ENCODE peak calls at places on chromosomes 11 and 22, in ten cellular contexts. W is ovary, F is lower leg skin, C is GM06990, U is nephron progenitor cell, S is A549, J is bronchial epithelial cell, V is cardiac muscle cell, X is prostate gland, G is foreskin keratinocyte. Y is an unnamed sample.

GRCh38 chr11:88359529-88359928 is 22.0 kb upstream of the CTSC start:
- DNase-seq in X (no peak), G (no peak), U (no peak), V (no peak), W (no peak), C (peak; percentile 53), J (no peak), S (no peak), F (no peak), Y (no peak)

GRCh38 chr11:10409207-10409661 is 45.8 kb upstream of the AMPD3 start:
- DNase-seq in G (no peak), V (no peak), X (no peak), J (no peak), F (no peak), C (no peak), U (no peak), S (no peak), W (no peak), Y (no peak)

GRCh38 chr11:17610402-17610894 is 63.4 kb downstream of the OTOG start:
- DNase-seq in F (no peak), J (no peak), V (no peak), W (no peak), U (no peak), C (no peak), X (no peak), S (no peak), G (no peak), Y (no peak)

GRCh38 chr11:119906376-119906775 is 177.4 kb upstream of the NECTIN1 start:
- DNase-seq in G (no peak), J (no peak), F (no peak), X (no peak), V (no peak), C (no peak), W (no peak), U (no peak), S (no peak), Y (no peak)

GRCh38 chr11:47393163-47394049 is 15.0 kb upstream of the SLC39A13 start:
- DNase-seq in U (no peak), G (no peak), J (no peak), X (no peak), F (peak; percentile 18), C (no peak), S (no peak), V (peak; percentile 35), W (peak; percentile 16), Y (no peak)

GRCh38 chr11:47105974-47106373 is 70.7 kb downstream of the ARFGAP2 start:
- DNase-seq in W (no peak), J (no peak), U (no peak), F (no peak), G (no peak), V (no peak), C (no peak), X (no peak), S (no peak), Y (no peak)

GRCh38 chr11:130721736-130722135 is 194.5 kb downstream of the SNX19 start:
- DNase-seq in U (no peak), G (peak; percentile 60), W (no peak), F (no peak), V (no peak), X (no peak), S (no peak), J (peak; percentile 87), C (no peak), Y (no peak)

GRCh38 chr11:111937859-111938258 is 716 bp downstream of the DIXDC1 start:
- DNase-seq in V (no peak), W (no peak), C (no peak), J (no peak), F (no peak), S (no peak), G (no peak), U (peak; percentile 18), X (no peak), Y (no peak)

GRCh38 chr11:114684636-114685035 is 6.3 kb downstream of the NXPE2 start:
- DNase-seq in U (no peak), V (no peak), F (no peak), X (no peak), G (no peak), J (peak; percentile 10), W (no peak), C (no peak), S (no peak), Y (no peak)

GRCh38 chr22:50627452-50627913 is 469 bp downstream of the ARSA start:
- DNase-seq in G (no peak), C (no peak), S (no peak), U (peak; percentile 53), F (no peak), W (no peak), J (no peak), V (peak; percentile 40), X (no peak), Y (no peak)

GRCh38 chr11:28110839-28111235 is 2.6 kb downstream of the METTL15 start:
- DNase-seq in S (no peak), G (no peak), W (no peak), U (no peak), X (no peak), V (no peak), F (no peak), J (peak; percentile 38), C (no peak), Y (no peak)

GRCh38 chr11:41003339-41003992 is 456.0 kb downstream of the LRRC4C start:
- DNase-seq in F (no peak), C (no peak), J (peak; percentile 42), S (no peak), V (no peak), W (no peak), G (peak; percentile 73), U (no peak), X (no peak), Y (no peak)

GRCh38 chr22:42581762-42582716 is 28.3 kb downstream of the SERHL2 start:
- DNase-seq in F (peak; percentile 66), X (peak; percentile 74), J (peak; percentile 51), S (peak; percentile 51), V (peak; percentile 90), W (peak; percentile 84), C (peak; percentile 83), U (peak; percentile 87), G (peak; percentile 42), Y (no peak)

GRCh38 chr11:61632096-61632495 is 48.1 kb upstream of the DAGLA start:
- DNase-seq in F (no peak), G (no peak), C (no peak), W (no peak), J (no peak), S (no peak), U (peak; percentile 51), X (no peak), V (no peak), Y (no peak)

GRCh38 chr22:46366801-46367706 is 31.5 kb downstream of the TRMU start:
- DNase-seq in V (no peak), J (no peak), X (no peak), F (no peak), U (no peak), C (no peak), S (no peak), W (no peak), G (no peak), Y (no peak)
- TF ChIP-seq CTCF in V (no peak), J (no peak), X (no peak), F (no peak), U (no peak), C (no peak), S (no peak), W (no peak), G (no peak), Y (no peak)

GRCh38 chr11:60482361-60482760 is 10.2 kb upstream of the MS4A12 start:
- DNase-seq in F (no peak), C (no peak), X (no peak), U (no peak), W (no peak), J (no peak), V (no peak), S (no peak), G (no peak), Y (no peak)

DNA sequence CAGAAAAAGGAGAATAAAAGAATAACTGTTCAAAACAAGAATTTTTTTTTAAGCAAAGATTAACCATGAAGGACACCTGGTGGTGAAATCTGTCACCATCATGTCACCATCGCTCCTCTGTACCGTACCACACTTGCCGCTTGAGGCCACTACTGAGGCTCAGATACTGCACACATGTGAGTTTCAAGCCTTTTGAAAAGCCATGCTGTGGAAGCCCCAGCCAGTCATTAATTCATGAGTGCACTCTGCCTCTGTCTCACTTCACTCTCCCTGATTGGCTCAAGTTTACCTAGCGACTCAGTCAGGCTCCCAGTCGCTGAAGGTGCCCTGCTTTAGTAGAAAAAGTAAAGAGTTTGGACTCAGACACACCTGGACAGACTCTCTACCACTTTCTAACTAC is 6.6 kb upstream of the MS4A12 start:
- DNase-seq in X (peak; percentile 19), S (peak; percentile 21), C (peak; percentile 56), V (peak; percentile 7), J (no peak), F (no peak), G (no peak), U (peak; percentile 19), W (no peak), Y (no peak)
- TF ChIP-seq CTCF in X (no peak), S (peak; percentile 19), C (peak; percentile 94), V (no peak), J (peak; percentile 27), F (no peak), G (no peak), U (peak; percentile 48), W (no peak), Y (no peak)

DNA sequence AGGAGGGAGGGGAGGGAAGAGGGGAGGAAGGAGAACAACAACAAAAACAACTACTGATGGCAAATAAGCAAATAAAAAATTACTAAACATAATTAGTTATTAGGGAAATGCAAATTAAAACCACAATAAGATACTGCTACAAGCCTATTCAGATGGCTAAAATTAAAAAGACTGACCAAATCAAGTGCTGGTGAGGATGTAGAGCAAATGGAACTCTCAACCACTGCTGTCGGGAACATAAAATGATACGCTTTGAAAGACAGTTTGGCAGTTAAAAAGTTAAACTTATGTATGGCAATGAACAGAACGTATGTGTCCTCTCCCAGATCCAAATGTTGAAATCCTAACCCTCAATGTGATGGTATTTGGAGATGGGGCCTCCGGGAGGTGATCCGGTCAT is 85.7 kb downstream of the PHF21B start:
- DNase-seq in J (no peak), G (no peak), V (no peak), U (no peak), F (no peak), X (no peak), W (no peak), S (no peak), C (no peak), Y (no peak)
- TF ChIP-seq CTCF in J (no peak), G (no peak), V (no peak), U (no peak), F (no peak), X (no peak), W (no peak), S (no peak), C (no peak), Y (no peak)

DNA sequence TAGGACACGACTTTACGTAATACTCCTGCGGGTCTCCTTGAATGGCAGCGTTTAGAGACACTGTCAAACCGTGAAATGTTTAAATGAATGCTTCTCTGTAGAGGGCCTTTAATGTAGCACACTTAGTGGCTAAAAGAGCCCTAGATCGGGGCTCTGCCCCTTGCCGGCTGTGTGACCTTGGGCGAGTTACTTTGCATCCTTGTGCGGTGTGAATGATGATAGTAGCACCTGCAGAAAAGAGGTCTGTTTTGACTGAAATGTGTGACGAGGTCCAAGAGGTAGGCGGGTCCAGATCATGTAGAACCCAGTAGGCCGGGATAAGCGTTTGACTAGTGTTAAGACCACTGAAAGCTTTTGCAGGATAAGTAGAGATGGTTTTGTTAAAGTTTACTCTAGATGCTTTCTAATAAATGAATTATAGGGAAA is 866 bp downstream of the MED17 start:
- DNase-seq in V (peak; percentile 18), W (no peak), J (no peak), S (no peak), C (no peak), G (no peak), U (no peak), X (no peak), F (no peak), Y (no peak)
- TF ChIP-seq CTCF in V (no peak), W (no peak), J (no peak), S (no peak), C (no peak), G (no peak), U (no peak), X (no peak), F (no peak), Y (no peak)

Y was measured in coronary artery.